ENCODE peak calls at places on chromosomes 16 and 17, in five cellular contexts. H is fibroblast of lung, L is Calu3, F is PC-3, D is GM20000. W is an unnamed sample.

GRCh38 chr16:48317614-48318013 is 67.6 kb downstream of the SIAH1 start:
- DNase-seq in H (peak), L (peak), F (peak), D (no peak), W (peak)

GRCh38 chr17:82414548-82415281 is 3.4 kb upstream of the HEXD start:
- DNase-seq in H (peak), L (peak), F (peak), D (peak), W (peak)

GRCh38 chr17:77504652-77505459 is 364.1 kb downstream of the SEC14L1 start:
- DNase-seq in H (no peak), L (no peak), F (no peak), D (no peak), W (no peak)

GRCh38 chr17:75241996-75242460 is 19.4 kb downstream of the GGA3 start:
- DNase-seq in H (peak), L (no peak), F (no peak), D (no peak), W (peak)

GRCh38 chr17:37744961-37745800 is at the start of gene HNF1B:
- DNase-seq in H (no peak), L (peak), F (peak), D (peak), W (no peak)

GRCh38 chr16:22962905-22963304 is 148.9 kb downstream of the HS3ST2 start:
- DNase-seq in H (no peak), L (no peak), F (no peak), D (no peak), W (no peak)

GRCh38 chr17:48194097-48194550 is 86.6 kb downstream of the SNX11 start:
- DNase-seq in H (peak), L (no peak), F (peak), D (no peak), W (no peak)

GRCh38 chr17:41098476-41098875 is 534 bp upstream of the KRTAP4-8 start:
- DNase-seq in H (peak), L (no peak), F (peak), D (no peak), W (peak)

GRCh38 chr17:55420776-55421178 is 858 bp downstream of the MMD start:
- DNase-seq in H (peak), L (peak), F (peak), D (peak), W (peak)

GRCh38 chr16:11452746-11453344 is 107.6 kb downstream of the RMI2 start:
- DNase-seq in H (no peak), L (no peak), F (peak), D (no peak), W (no peak)

GRCh38 chr17:1177099-1177996 is 2.4 kb downstream of the ABR start:
- DNase-seq in H (peak), L (no peak), F (peak), D (no peak), W (no peak)

GRCh38 chr17:82281502-82282238 is 8.2 kb upstream of the CSNK1D start:
- DNase-seq in H (peak), L (peak), F (peak), D (no peak), W (peak)

GRCh38 chr17:66438101-66438500 is 135.7 kb downstream of the PRKCA start:
- DNase-seq in H (no peak), L (no peak), F (no peak), D (no peak), W (no peak)

GRCh38 chr16:30122621-30123160 is 329 bp downstream of the MAPK3 start:
- DNase-seq in H (no peak), L (no peak), F (no peak), D (no peak), W (no peak)

GRCh38 chr16:86854895-86855294 is 276.5 kb downstream of the FOXL1 start:
- DNase-seq in H (peak), L (no peak), F (peak), D (no peak), W (peak)

GRCh38 chr16:78122774-78123315 is 23.4 kb downstream of the WWOX start:
- DNase-seq in H (peak), L (peak), F (peak), D (peak), W (peak)

GRCh38 chr16:82991941-82992675 is 365.3 kb downstream of the CDH13 start:
- DNase-seq in H (no peak), L (no peak), F (no peak), D (no peak), W (no peak)

GRCh38 chr17:68497885-68498319 is 14.3 kb upstream of the PRKAR1A start:
- DNase-seq in H (no peak), L (no peak), F (no peak), D (peak), W (no peak)

GRCh38 chr16:50238314-50238713 is 28.0 kb upstream of the ADCY7 start:
- DNase-seq in H (no peak), L (no peak), F (no peak), D (no peak), W (no peak)

GRCh38 chr16:50235581-50235980 is 30.8 kb upstream of the ADCY7 start:
- DNase-seq in H (peak), L (peak), F (peak), D (no peak), W (peak)

GRCh38 chr16:50234771-50235556 is 31.4 kb upstream of the ADCY7 start:
- DNase-seq in H (peak), L (no peak), F (peak), D (no peak), W (peak)

GRCh38 chr16:50244140-50244503 is 22.2 kb upstream of the ADCY7 start:
- DNase-seq in H (peak), L (no peak), F (peak), D (no peak), W (peak)

DNA sequence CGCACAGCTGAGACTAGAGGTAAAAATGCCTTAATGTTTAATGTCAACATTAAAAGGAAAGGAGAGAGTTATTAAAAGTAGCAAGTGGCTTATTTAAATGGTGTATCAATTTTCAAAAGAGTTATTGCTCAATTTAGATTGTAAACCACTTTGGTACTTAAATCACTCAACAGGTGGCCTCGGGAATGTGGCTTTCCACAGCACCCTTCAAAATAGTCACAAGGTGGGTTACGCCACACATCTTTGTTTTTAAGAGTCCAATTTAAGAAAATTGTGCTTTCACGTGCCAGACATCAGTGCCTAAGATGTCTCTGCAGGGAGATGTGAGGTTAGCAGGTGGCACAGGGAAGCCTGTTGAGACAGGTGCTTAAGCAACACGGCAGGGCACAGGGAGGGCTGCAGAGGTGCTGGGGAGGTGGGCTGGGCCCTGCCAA is 27.5 kb upstream of the ADCY7 start:
- DNase-seq in H (no peak), L (no peak), F (no peak), D (no peak), W (no peak)
- TF ChIP-seq CTCF in H (no peak), L (no peak), F (no peak), D (no peak), W (no peak)

GRCh38 chr17:13024526-13025263 is 6.9 kb upstream of the ELAC2 start:
- DNase-seq in H (peak), L (peak), F (peak), D (peak), W (peak)
- TF ChIP-seq CTCF in H (peak), L (peak), F (peak), D (peak), W (peak)

GRCh38 chr17:6893382-6894205 is 62.1 kb upstream of the TEKT1 start:
- DNase-seq in H (no peak), L (no peak), F (no peak), D (no peak), W (no peak)

DNA sequence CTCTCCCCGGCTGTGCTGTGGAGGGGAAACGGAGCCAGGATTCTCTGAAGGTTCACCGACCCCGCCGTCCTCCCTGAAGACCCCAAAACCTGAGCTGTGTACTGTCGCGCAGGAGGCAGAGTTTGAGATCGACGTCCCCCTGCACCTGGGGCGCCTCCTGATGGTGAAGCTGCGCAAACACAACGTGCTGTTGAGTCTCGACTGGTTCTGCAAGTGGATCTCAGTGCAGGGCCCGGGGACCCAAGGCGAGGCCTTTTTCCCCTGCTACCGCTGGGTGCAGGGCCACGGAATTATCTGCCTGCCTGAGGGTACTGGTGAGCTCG is 62.6 kb upstream of the TEKT1 start:
- DNase-seq in H (no peak), L (peak), F (no peak), D (no peak), W (no peak)
- TF ChIP-seq CTCF in H (peak), L (peak), F (peak), D (peak), W (peak)

GRCh38 chr17:76353599-76354316 is at the start of gene PRPSAP1:
- DNase-seq in H (peak), L (peak), F (peak), D (peak), W (peak)
- TF ChIP-seq CTCF in H (peak), L (peak), F (no peak), D (no peak), W (peak)

GRCh38 chr17:42544874-42545283 is 7.8 kb upstream of the HSD17B1 start:
- DNase-seq in H (no peak), L (no peak), F (no peak), D (no peak), W (no peak)

GRCh38 chr17:42547698-42548069 is 5.0 kb upstream of the HSD17B1 start:
- DNase-seq in H (no peak), L (no peak), F (no peak), D (no peak), W (no peak)

GRCh38 chr17:42548993-42549755 is 3.5 kb upstream of the HSD17B1 start:
- DNase-seq in H (no peak), L (no peak), F (no peak), D (peak), W (no peak)

GRCh38 chr17:42547001-42547461 is 5.7 kb upstream of the HSD17B1 start:
- DNase-seq in H (no peak), L (no peak), F (no peak), D (no peak), W (no peak)

DNA sequence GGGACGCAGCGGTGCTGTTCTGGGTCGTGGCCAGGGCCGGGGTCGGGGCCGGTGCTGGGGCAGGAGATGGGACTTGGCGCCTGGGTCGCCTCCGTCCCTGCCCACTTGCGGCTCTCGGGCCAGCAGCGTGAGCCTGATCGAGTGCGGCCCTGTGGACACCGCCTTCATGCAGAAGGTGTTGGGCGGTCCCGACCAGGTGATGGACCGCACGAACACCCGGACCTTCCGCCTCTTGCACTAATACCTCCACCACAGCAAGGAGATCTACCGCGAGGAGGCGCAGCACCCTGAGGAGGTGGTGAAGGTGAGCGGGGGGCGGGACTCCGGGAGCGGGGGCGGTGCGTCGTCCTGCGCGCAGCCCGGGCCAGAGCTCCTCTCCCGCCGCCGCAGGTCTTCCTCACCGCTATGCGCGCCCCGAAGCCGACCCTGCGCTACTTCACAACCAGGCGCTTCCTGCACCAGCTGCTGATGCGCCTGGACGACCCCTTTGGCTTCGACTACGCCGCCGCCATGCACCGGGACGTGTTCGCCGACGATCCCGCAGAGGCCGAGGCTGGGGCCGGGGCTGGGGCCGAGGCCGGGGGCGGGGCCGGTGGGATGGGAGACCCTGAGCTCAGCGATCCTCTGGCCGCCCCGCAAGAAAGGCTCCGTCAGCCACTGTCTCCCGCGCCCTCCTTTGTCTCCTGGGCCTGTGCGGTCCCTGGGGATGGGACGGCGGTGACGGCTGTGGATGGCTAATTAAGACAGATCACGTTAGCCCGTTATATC is 4.5 kb upstream of the HSD17B1 start:
- DNase-seq in H (peak), L (peak), F (peak), D (peak), W (peak)
- TF ChIP-seq CTCF in H (no peak), L (peak), F (peak), D (peak), W (no peak)

GRCh38 chr16:66928702-66929388 is 3.5 kb upstream of the RRAD start:
- DNase-seq in H (no peak), L (peak), F (no peak), D (peak), W (peak)
- TF ChIP-seq CTCF in H (peak), L (peak), F (peak), D (peak), W (peak)

GRCh38 chr17:64083093-64083492 is 46.9 kb downstream of the ERN1 start:
- DNase-seq in H (no peak), L (no peak), F (no peak), D (no peak), W (no peak)

GRCh38 chr17:64080174-64080618 is 49.7 kb downstream of the ERN1 start:
- DNase-seq in H (no peak), L (no peak), F (no peak), D (no peak), W (no peak)

GRCh38 chr17:64083571-64084085 is 46.3 kb downstream of the ERN1 start:
- DNase-seq in H (no peak), L (no peak), F (no peak), D (no peak), W (no peak)

GRCh38 chr17:64084086-64084939 is 45.6 kb downstream of the ERN1 start:
- DNase-seq in H (peak), L (peak), F (peak), D (no peak), W (peak)

GRCh38 chr17:64081802-64082799 is 47.8 kb downstream of the ERN1 start:
- DNase-seq in H (peak), L (peak), F (peak), D (no peak), W (peak)
- TF ChIP-seq CTCF in H (no peak), L (no peak), F (peak), D (no peak), W (no peak)

DNA sequence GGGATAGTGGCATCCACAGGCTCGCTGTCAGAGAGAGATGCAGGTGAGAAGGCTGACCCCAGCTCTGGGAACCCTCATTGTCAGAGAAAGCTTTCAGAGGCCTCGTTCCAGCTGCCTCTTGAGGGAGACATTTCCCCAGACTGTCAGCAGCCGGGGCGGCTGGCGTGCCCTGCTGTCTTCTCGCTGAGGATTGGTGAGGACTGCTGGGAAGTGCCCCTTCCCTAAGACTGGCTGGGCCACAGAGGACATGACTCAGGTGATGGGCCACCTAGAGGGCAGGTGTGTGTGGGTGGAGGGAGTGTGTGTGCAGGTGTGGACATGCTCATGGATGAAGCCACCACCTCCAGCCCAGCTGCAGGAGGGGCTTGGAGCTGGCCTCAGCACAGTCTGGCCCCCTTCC is 25.3 kb downstream of the SPACA3 start:
- DNase-seq in H (no peak), L (no peak), F (no peak), D (no peak), W (peak)
- TF ChIP-seq CTCF in H (no peak), L (no peak), F (no peak), D (no peak), W (peak)

GRCh38 chr16:4008116-4008515 is 108.1 kb downstream of the ADCY9 start:
- DNase-seq in H (no peak), L (no peak), F (no peak), D (no peak), W (no peak)
- TF ChIP-seq CTCF in H (no peak), L (no peak), F (no peak), D (no peak), W (no peak)

DNA sequence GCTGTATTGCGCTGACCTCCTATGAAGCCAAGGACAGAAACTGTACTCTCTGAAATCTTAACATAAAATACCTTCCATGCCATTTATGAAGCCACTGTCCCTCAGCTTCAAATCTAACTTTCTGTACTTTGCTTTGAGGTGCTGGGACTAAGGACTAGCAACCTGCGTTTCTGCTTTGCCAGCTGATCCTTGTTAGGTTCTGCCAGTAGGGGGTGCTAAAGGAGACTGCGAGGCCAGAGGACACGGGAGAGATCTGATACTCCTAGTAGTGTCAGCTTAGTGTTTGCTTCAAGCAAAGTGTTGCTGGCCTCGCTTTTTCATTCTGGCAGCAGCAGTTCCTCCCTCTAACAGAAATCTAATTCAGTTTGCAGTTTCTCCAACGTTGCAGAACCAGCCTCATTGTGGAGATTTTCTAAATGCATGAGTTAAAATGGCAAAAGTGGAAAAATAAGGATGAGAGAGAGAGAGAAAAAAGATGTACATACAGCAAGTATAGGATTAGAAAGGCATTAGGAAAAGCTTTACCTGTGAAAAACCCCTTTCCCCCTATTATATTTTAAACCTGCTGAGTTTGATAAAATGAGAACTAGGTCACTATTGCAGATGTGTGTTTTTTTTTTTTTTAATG is 297.5 kb downstream of the CA10 start:
- DNase-seq in H (no peak), L (peak), F (peak), D (peak), W (peak)
- TF ChIP-seq CTCF in H (no peak), L (peak), F (peak), D (peak), W (peak)